ENCODE peak calls at places on chromosomes 6 and 20, in five cellular contexts. R is IMR-90, T is K562, D is GM12878, I is HepG2. O is an unnamed sample. For H3K4me1, the result is how much of the 10 kb centered on the place peaks cover.

GRCh38 chr20:58131581-58132142 is 96.8 kb downstream of the ANKRD60 start:
- DNase-seq in I (peak), R (peak), T (no peak), D (no peak), O (no peak)

GRCh38 chr6:62345446-62345845 is 59.4 kb upstream of the KHDRBS2 start:
- DNase-seq in R (no peak), I (no peak), T (no peak), D (no peak), O (no peak)

GRCh38 chr6:87364602-87365252 is 20.1 kb downstream of the C6orf163 start:
- DNase-seq in D (no peak), I (no peak), T (peak), R (no peak), O (peak)

GRCh38 chr6:2363211-2363610 is 117.8 kb upstream of the GMDS start:
- DNase-seq in R (peak), T (no peak), D (no peak), I (no peak), O (no peak)

GRCh38 chr20:17856837-17857605 is 111.6 kb downstream of the SNX5 start:
- DNase-seq in R (no peak), I (no peak), D (no peak), T (no peak), O (no peak)

GRCh38 chr6:135451617-135452190 is 45.8 kb downstream of the AHI1 start:
- DNase-seq in R (peak), D (no peak), I (peak), T (peak), O (peak)

GRCh38 chr6:84554706-84555105 is 209.7 kb downstream of the TBX18 start:
- DNase-seq in T (no peak), I (no peak), D (no peak), R (no peak), O (no peak)

GRCh38 chr20:22456109-22456508 is 128.3 kb downstream of the FOXA2 start:
- DNase-seq in I (no peak), T (no peak), R (no peak), D (no peak), O (no peak)

GRCh38 chr6:2196079-2196679 is 49.2 kb downstream of the GMDS start:
- DNase-seq in T (peak), R (peak), I (peak), D (peak), O (peak)

GRCh38 chr20:6525447-6526303 is 241.8 kb upstream of the BMP2 start:
- DNase-seq in I (no peak), T (no peak), R (peak), D (no peak), O (no peak)

GRCh38 chr20:36775826-36776225 is 2.3 kb upstream of the DSN1 start:
- DNase-seq in R (no peak), I (no peak), D (no peak), T (no peak), O (peak)

GRCh38 chr6:111427341-111428116 is 55.5 kb downstream of the REV3L start:
- DNase-seq in D (peak), T (no peak), I (peak), R (peak), O (no peak)

GRCh38 chr20:60224914-60225313 is 266.7 kb downstream of the CDH26 start:
- DNase-seq in D (no peak), R (no peak), I (peak), T (peak), O (peak)

GRCh38 chr6:40376113-40376650 is 211.0 kb downstream of the LRFN2 start:
- DNase-seq in R (no peak), D (no peak), T (no peak), I (no peak), O (no peak)

GRCh38 chr20:57323034-57323433 is 6.6 kb upstream of the SPO11 start:
- DNase-seq in D (no peak), T (no peak), R (no peak), I (no peak), O (no peak)

GRCh38 chr6:156102129-156102528 is 646.5 kb upstream of the NOX3 start:
- DNase-seq in T (no peak), R (peak), I (no peak), D (no peak), O (no peak)

GRCh38 chr6:121647905-121648304 is 212.5 kb downstream of the GJA1 start:
- DNase-seq in R (peak), T (no peak), I (no peak), D (no peak), O (no peak)

GRCh38 chr6:155290491-155290890 is 23.8 kb downstream of the TFB1M start:
- DNase-seq in I (no peak), R (no peak), T (no peak), D (no peak), O (no peak)

GRCh38 chr6:37503486-37503980 is 3.8 kb upstream of the CCDC167 start:
- DNase-seq in T (no peak), I (no peak), D (no peak), R (no peak), O (peak)

GRCh38 chr20:41733151-41733550 is 115.0 kb upstream of the CHD6 start:
- DNase-seq in T (no peak), R (no peak), I (no peak), D (no peak), O (no peak)

GRCh38 chr20:9235518-9235917 is 166.6 kb downstream of the PLCB4 start:
- DNase-seq in I (no peak), D (no peak), T (no peak), R (peak), O (no peak)

GRCh38 chr6:77368660-77369313 is 94.5 kb downstream of the HTR1B start:
- DNase-seq in D (no peak), I (no peak), R (peak), T (no peak), O (no peak)

GRCh38 chr6:99822741-99823512 is 171.1 kb downstream of the MCHR2 start:
- DNase-seq in R (peak), D (no peak), I (peak), T (peak), O (peak)

GRCh38 chr20:47365023-47365764 is 8.7 kb upstream of the ZMYND8 start:
- DNase-seq in I (no peak), R (no peak), D (no peak), T (peak), O (no peak)

GRCh38 chr6:1916334-1916985 is 306.7 kb downstream of the FOXC1 start:
- DNase-seq in I (no peak), D (no peak), R (peak), T (no peak), O (no peak)

GRCh38 chr20:11511816-11512215 is 405.9 kb upstream of the BTBD3 start:
- DNase-seq in I (no peak), D (peak), T (no peak), R (no peak), O (no peak)

GRCh38 chr20:62770111-62770910 is 26.0 kb upstream of the MRGBP start:
- DNase-seq in T (no peak), D (no peak), R (no peak), I (no peak), O (no peak)

GRCh38 chr20:10603971-10604864 is 69.6 kb downstream of the JAG1 start:
- DNase-seq in D (no peak), T (no peak), I (peak), R (peak), O (no peak)

GRCh38 chr6:23228439-23229024 is 659.2 kb downstream of the HDGFL1 start:
- DNase-seq in I (no peak), R (peak), D (no peak), T (no peak), O (no peak)

GRCh38 chr6:41442800-41443501 is 103.2 kb upstream of the FOXP4 start:
- DNase-seq in R (peak), T (peak), D (no peak), I (no peak), O (peak)

GRCh38 chr6:33624856-33625255 is 3.7 kb downstream of the ITPR3 start:
- DNase-seq in I (no peak), T (no peak), R (no peak), D (no peak), O (no peak)

GRCh38 chr6:54618597-54618996 is 228.0 kb upstream of the FAM83B start:
- DNase-seq in I (no peak), D (no peak), R (no peak), T (no peak), O (no peak)

GRCh38 chr6:4381379-4381778 is 246.0 kb upstream of the ECI2 start:
- DNase-seq in R (peak), T (no peak), D (no peak), I (no peak), O (no peak)

GRCh38 chr6:170295519-170296422 is 4.9 kb upstream of the DLL1 start:
- DNase-seq in D (no peak), I (no peak), T (peak), R (no peak), O (peak)
- H3K4me1 ChIP-seq in D (under half), I (under half), T (under half), R (under half), O (under half)

GRCh38 chr6:26234421-26235239 is 130.4 kb upstream of the BTN3A2 start:
- DNase-seq in T (peak), R (peak), I (no peak), D (peak), O (peak)
- TF ChIP-seq MXI1 in T (peak), R (peak), I (no peak), D (peak), O (peak)

GRCh38 chr6:170378502-170378901 is 71.9 kb downstream of the FAM120B start:
- DNase-seq in R (no peak), I (no peak), T (no peak), D (no peak), O (no peak)

GRCh38 chr6:170374571-170375444 is 68.2 kb downstream of the FAM120B start:
- DNase-seq in T (no peak), D (no peak), R (peak), I (peak), O (no peak)

GRCh38 chr6:170372380-170373325 is 66.1 kb downstream of the FAM120B start:
- DNase-seq in R (no peak), I (no peak), T (no peak), D (no peak), O (no peak)

GRCh38 chr6:170376386-170377084 is 70.0 kb downstream of the FAM120B start:
- DNase-seq in R (no peak), D (no peak), T (no peak), I (no peak), O (no peak)

DNA sequence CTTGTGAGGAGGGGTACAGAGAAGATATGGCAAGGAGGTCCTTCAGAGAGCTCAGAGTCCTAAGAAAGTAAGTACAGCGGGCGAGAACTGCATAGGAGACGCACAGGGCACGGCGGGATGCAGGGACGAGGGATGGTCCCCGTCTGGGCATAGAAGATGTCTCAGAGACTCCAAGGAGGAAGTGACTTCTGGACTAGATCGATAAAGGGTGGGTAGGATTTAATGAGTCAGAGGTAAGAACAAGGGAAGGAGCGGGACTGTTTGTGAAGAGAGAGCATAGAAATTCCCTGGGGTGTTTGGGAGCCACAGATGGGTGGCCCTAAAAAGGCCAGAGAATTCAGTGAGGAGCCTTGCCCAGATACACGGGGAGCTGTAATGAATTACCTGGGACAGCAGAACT is 69.1 kb downstream of the FAM120B start:
- DNase-seq in I (no peak), R (no peak), D (no peak), T (no peak), O (no peak)
- TF ChIP-seq USF2 in I (no peak), R (no peak), D (no peak), T (no peak), O (no peak)

GRCh38 chr6:45959534-45960195 is 56.0 kb downstream of the CLIC5 start:
- DNase-seq in R (no peak), T (no peak), I (no peak), D (no peak), O (no peak)
- H3K4me1 ChIP-seq in R (under half), T (under half), I (under half), D (under half), O (under half)

DNA sequence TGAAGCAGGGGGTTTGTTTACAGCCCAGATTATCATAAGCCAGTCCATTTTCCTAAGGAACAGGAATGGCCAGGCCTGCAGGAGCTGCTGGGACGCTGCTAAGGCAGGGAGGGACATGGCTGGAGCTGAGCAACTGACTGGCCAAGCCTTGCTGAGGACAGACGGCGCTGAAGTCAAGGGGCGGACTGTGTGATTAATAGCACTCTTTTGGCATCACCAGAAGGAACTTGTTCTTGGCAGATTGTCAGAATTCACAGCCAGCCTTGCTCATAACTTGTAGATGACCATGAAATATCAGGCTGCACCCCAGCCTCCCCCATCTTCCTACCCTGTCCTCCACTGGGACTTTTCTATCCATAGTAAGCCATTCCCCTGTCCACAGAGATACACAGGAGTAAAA is 218.8 kb upstream of the RNF24 start:
- DNase-seq in I (no peak), T (no peak), D (no peak), R (peak), O (no peak)
- TF ChIP-seq MXI1 in I (no peak), T (no peak), D (no peak), R (no peak), O (no peak)

DNA sequence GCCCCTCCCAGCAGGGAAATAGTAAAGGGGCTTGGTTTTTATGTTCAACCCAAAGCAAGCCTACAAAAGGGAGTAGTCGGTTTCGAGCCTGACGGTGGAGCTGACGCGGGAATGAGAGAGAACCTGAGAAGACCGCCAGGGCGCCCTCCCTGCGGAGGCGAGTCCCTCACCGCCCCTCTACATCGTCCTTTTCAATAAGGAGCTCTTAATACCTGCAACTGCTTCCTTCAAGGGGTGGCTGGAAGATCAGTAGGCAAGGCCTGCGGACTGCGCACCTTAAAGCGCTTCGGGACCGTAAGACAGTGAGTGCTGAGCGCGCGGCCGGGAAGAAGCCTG is 709 bp upstream of the ZNF76 start:
- DNase-seq in R (peak), D (no peak), I (peak), T (peak), O (peak)
- TF ChIP-seq USF2 in R (no peak), D (no peak), I (no peak), T (no peak), O (no peak)

GRCh38 chr6:13262302-13263006 is 65.9 kb downstream of the TBC1D7 start:
- DNase-seq in D (no peak), I (no peak), T (no peak), R (no peak), O (no peak)
- H3K4me1 ChIP-seq in D (half or more), I (under half), T (under half), R (under half), O (under half)

GRCh38 chr6:153832543-153832942 is 206.5 kb upstream of the OPRM1 start:
- DNase-seq in I (no peak), D (no peak), T (no peak), R (no peak), O (no peak)
- TF ChIP-seq MXI1 in I (no peak), D (no peak), T (no peak), R (no peak), O (no peak)

DNA sequence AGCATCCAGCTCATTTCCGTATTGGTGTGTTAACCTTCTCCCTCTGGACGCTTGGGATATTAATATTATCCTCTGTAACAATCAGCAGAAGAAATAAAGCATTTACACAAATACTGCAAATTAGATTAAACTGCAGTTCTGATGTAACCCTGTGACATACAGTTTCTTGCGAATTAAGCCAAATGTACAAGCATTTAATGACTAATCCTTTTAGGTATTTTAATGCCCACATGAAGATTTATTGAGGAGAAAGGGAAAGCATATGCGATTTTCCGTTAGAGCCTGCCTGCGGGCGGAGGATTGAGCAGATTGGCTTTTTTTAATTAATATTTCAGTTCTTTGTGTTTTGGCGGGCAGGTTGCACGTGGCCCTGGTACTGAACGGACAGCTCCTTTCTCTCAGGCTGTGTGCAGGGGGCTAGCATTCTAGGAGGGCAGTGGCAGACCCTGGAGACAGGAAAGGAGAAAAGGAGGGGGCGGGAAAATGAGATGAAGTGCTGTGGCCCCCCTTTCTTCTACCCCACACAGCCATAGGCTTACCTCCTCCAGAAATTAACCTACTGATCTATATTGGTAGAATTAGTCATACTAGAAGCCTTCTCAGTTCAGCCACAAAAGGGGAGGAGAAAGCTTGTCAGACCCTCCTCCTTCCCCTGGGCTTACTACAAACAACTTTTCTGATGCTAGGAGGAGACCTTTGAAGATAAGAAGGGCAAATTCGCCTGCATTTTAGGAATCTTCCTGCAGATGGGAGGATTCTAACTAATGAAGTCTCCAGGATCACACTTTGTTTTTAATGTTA is 14.0 kb upstream of the TFAP2D start:
- DNase-seq in T (no peak), I (no peak), D (no peak), R (no peak), O (no peak)
- TF ChIP-seq USF2 in T (no peak), I (no peak), D (no peak), R (no peak), O (no peak)